ENCODE peak calls at places on chromosomes 4 and X, in five cellular contexts. T is H1, Q is IMR-90, F is K562, U is HepG2. I is an unnamed sample.
A peak's percentile ranks its signal among the peaks of the same experiment; 100 is the strongest.

GRCh38 chrX:136687457-136687856 is 39.5 kb downstream of the CD40LG start:
- DNase-seq in T (no peak), Q (no peak), U (no peak), F (no peak), I (no peak)

GRCh38 chr4:8192748-8193738 is 6.0 kb upstream of the SH3TC1 start:
- DNase-seq in F (no peak), Q (peak; percentile 28), T (no peak), U (peak; percentile 73), I (peak; percentile 76)

GRCh38 chrX:7147431-7147977 is at the start of gene STS:
- DNase-seq in F (no peak), T (peak; percentile 49), U (no peak), Q (peak; percentile 14), I (no peak)

GRCh38 chr4:42339935-42340406 is 57.3 kb upstream of the SHISA3 start:
- DNase-seq in F (no peak), U (no peak), T (no peak), Q (peak; percentile 53), I (no peak)

GRCh38 chr4:4659871-4660651 is 118.2 kb upstream of the STX18 start:
- DNase-seq in Q (peak; percentile 94), F (peak; percentile 44), T (no peak), U (no peak), I (peak; percentile 38)

GRCh38 chrX:150050387-150050786 is 112.1 kb upstream of the EOLA2 start:
- DNase-seq in F (no peak), U (no peak), Q (no peak), T (no peak), I (no peak)

GRCh38 chr4:176791591-176792347 is 953 bp downstream of the VEGFC start:
- DNase-seq in T (peak; percentile 58), Q (peak; percentile 54), U (no peak), F (no peak), I (peak; percentile 45)

GRCh38 chr4:61997813-61998212 is 797.7 kb downstream of the ADGRL3 start:
- DNase-seq in F (no peak), T (no peak), U (no peak), Q (no peak), I (no peak)

GRCh38 chrX:136198678-136199243 is 51.4 kb downstream of the FHL1 start:
- DNase-seq in U (no peak), T (no peak), F (no peak), Q (no peak), I (no peak)

GRCh38 chr4:4673070-4673469 is 131.2 kb upstream of the STX18 start:
- DNase-seq in T (peak; percentile 98), U (no peak), Q (no peak), F (peak; percentile 100), I (peak; percentile 86)

GRCh38 chrX:108484251-108484650 is 44.6 kb downstream of the COL4A5 start:
- DNase-seq in F (no peak), U (no peak), T (no peak), Q (no peak), I (no peak)

GRCh38 chrX:31590581-31591113 is 518.8 kb upstream of the FTHL17 start:
- DNase-seq in T (no peak), F (peak; percentile 6), U (peak; percentile 0), Q (peak; percentile 72), I (no peak)

GRCh38 chr4:56691425-56691824 is 10.3 kb upstream of the HOPX start:
- DNase-seq in U (no peak), F (no peak), T (no peak), Q (no peak), I (no peak)

GRCh38 chr4:55727746-55728145 is 91.6 kb upstream of the NMU start:
- DNase-seq in Q (no peak), F (no peak), T (no peak), U (no peak), I (no peak)

GRCh38 chr4:88857588-88857987 is 160.0 kb upstream of the NAP1L5 start:
- DNase-seq in F (no peak), U (no peak), T (no peak), Q (peak; percentile 24), I (no peak)

DNA sequence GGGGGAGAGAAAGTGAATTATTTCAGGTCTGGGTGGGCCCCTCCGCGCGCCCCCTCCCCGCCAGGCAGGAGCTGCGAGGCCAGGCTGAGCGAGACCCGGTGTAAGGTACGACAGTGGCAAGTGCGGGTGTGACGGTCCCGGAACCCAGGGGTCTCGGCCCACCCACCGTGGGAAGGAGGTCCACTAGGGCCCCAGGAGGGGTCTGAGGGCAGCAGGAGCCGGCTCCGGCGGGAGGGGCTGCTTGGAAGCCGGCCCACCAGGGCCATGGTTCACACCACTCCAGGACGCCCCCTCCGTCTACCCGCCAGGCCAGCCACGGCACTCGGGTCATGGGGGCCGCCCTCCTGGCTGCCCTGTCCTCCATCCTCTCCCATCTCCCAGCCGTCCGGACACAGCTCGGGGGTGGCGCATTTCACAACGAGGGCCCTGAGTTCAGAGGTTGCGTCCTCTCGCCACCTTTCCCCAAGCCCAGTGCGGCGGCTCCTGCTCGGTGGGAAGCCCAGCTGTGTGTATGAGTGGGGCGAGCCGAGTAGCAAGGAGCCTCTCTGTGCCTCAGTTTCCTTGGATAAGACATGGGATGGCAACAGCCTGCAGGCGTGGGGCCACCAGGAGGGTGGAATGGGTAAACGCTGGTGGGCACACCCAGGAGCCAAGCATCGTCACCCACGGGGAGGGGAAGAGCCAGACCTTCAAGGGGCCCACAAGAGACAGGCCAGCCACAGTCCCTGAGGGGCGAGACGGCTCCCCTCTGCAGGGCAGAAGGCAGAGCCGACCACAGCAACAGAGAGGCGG is 81.3 kb downstream of the FAM53A start:
- DNase-seq in Q (no peak), T (no peak), U (no peak), F (no peak), I (no peak)
- TF ChIP-seq MAFK in Q (no peak), T (no peak), U (no peak), F (no peak), I (no peak)

DNA sequence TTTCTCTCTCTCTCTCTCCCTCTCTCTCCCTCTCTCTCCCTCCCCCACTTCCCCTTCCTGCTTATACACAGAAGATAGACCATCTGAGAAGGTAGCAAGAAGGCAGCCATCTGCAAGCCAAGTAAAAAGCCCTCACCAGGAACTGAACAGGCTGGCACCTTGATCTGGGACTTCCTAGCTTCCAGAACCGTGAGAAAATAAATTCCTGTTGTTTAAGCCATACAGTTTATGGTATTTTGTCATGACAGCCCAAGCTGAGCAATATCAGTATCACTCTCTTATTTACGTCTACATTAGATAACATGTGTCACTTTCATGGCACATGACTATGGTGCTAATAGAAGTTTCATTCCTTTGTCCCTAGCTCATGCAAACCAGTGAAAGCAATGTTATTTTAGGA is 581.1 kb downstream of the INPP4B start:
- DNase-seq in T (no peak), F (no peak), Q (peak; percentile 94), U (no peak), I (peak; percentile 2)
- TF ChIP-seq MAFK in T (no peak), F (no peak), Q (no peak), U (no peak), I (no peak)

GRCh38 chrX:50697691-50698090 is 116.3 kb downstream of the SHROOM4 start:
- DNase-seq in T (no peak), F (no peak), Q (peak; percentile 79), U (no peak), I (no peak)

DNA sequence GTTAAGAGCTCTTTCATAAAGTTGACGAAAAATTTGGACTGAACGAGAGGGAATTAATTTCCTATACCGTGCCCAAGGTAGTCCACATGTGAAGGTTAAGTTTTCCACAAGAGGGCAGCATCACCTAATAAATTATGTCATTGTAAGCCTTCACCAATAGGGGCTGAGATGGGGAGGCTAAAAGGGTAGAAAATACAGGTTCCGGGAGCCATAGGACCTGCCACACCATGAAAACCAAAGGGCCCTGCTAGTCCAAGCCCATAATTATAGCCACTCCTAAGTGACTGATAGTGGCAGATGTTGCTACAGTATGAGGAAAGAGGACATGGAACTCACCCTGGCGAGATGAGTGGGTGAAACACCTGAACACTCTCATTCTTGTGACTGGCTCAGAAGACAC is 122.2 kb downstream of the SHROOM4 start:
- DNase-seq in F (peak; percentile 29), T (no peak), Q (peak; percentile 48), U (peak; percentile 38), I (peak; percentile 44)
- TF ChIP-seq MAFK in F (no peak), T (no peak), Q (no peak), U (no peak), I (no peak)

GRCh38 chr4:94548571-94548970 is 96.8 kb downstream of the PDLIM5 start:
- DNase-seq in T (no peak), U (peak; percentile 71), F (no peak), Q (peak; percentile 82), I (peak; percentile 9)
- TF ChIP-seq MAFK in T (no peak), U (no peak), F (no peak), Q (no peak), I (no peak)

GRCh38 chr4:16070203-16070602 is 13.6 kb downstream of the PROM1 start:
- DNase-seq in F (no peak), U (no peak), T (no peak), Q (no peak), I (no peak)

GRCh38 chr4:16065066-16065465 is 18.8 kb downstream of the PROM1 start:
- DNase-seq in T (no peak), F (no peak), Q (no peak), U (no peak), I (no peak)

GRCh38 chr4:16066586-16067128 is 17.2 kb downstream of the PROM1 start:
- DNase-seq in F (no peak), Q (no peak), T (no peak), U (no peak), I (no peak)

GRCh38 chr4:16072168-16072567 is 11.7 kb downstream of the PROM1 start:
- DNase-seq in F (no peak), Q (no peak), T (no peak), U (no peak), I (no peak)

DNA sequence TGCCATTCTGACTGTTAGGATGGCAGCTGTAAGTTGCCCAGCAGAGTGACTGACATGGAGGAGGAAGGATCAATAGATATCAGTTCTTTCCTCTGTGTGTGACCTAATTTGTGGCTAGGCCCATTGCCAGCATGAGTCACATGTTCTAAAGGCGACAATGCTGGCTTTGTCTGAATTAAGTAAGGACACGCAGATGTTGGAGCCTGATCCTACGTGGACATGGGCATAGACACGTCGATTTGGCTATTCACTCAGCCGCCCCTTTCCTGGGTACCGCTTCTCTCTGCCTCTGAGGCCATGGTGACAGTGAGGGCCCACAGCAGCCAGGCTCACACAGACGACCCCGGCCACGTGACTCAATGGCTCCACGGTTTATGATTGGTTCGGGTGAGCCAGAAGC is 16.3 kb downstream of the PROM1 start:
- DNase-seq in Q (no peak), T (no peak), F (no peak), U (peak; percentile 52), I (no peak)
- TF ChIP-seq MAFK in Q (no peak), T (no peak), F (no peak), U (no peak), I (no peak)

GRCh38 chrX:25206761-25207160 is 191.0 kb upstream of the ARX start:
- DNase-seq in T (no peak), F (no peak), U (no peak), Q (peak; percentile 17), I (no peak)

GRCh38 chrX:25204182-25204581 is 188.4 kb upstream of the ARX start:
- DNase-seq in U (no peak), T (no peak), Q (no peak), F (no peak), I (no peak)

GRCh38 chrX:25202827-25203226 is 187.1 kb upstream of the ARX start:
- DNase-seq in U (no peak), T (no peak), Q (no peak), F (no peak), I (no peak)

GRCh38 chrX:25207803-25208202 is 192.0 kb upstream of the ARX start:
- DNase-seq in U (no peak), Q (no peak), T (no peak), F (no peak), I (no peak)
- TF ChIP-seq MAFK in U (no peak), Q (no peak), T (no peak), F (no peak), I (no peak)

I was measured in A549.